ENCODE peak calls at places on chromosomes 12 and 14, in seven cellular contexts. One of them, this sample, is unnamed.
A peak's percentile ranks its signal among the peaks of the same experiment; 100 is the strongest.

GRCh38 chr12:99278899-99279298 is 368.7 kb upstream of the GARIN6 start:
- DNase-seq in adrenal gland: no peak
- DNase-seq in A549: no peak
- DNase-seq in IMR-90: no peak
- DNase-seq in testis: no peak
- DNase-seq in HepG2: no peak
- DNase-seq in HCT116: no peak
- DNase-seq in this sample: no peak

GRCh38 chr12:113149361-113150150 is at the start of gene CFAP73:
- DNase-seq in IMR-90: peak; percentile 75
- DNase-seq in testis: peak; percentile 90
- DNase-seq in HepG2: peak; percentile 76
- DNase-seq in adrenal gland: peak; percentile 35
- DNase-seq in HCT116: peak; percentile 62
- DNase-seq in A549: peak; percentile 80
- DNase-seq in this sample: peak; percentile 80

GRCh38 chr12:57845478-57846284 is 848 bp downstream of the CTDSP2 start:
- DNase-seq in adrenal gland: peak; percentile 86
- DNase-seq in testis: peak; percentile 73
- DNase-seq in HepG2: peak; percentile 90
- DNase-seq in HCT116: no peak
- DNase-seq in IMR-90: no peak
- DNase-seq in A549: peak; percentile 63
- DNase-seq in this sample: peak; percentile 89

GRCh38 chr12:43285248-43285647 is 266.8 kb downstream of the ADAMTS20 start:
- DNase-seq in IMR-90: peak; percentile 98
- DNase-seq in A549: no peak
- DNase-seq in adrenal gland: no peak
- DNase-seq in HepG2: no peak
- DNase-seq in HCT116: no peak
- DNase-seq in testis: no peak
- DNase-seq in this sample: no peak

GRCh38 chr12:1532367-1532752 is 62.0 kb downstream of the FBXL14 start:
- DNase-seq in HCT116: no peak
- DNase-seq in HepG2: no peak
- DNase-seq in testis: no peak
- DNase-seq in A549: no peak
- DNase-seq in adrenal gland: no peak
- DNase-seq in IMR-90: no peak
- DNase-seq in this sample: no peak

GRCh38 chr12:10590976-10591375 is 22.4 kb downstream of the MAGOHB start:
- DNase-seq in adrenal gland: no peak
- DNase-seq in HepG2: no peak
- DNase-seq in A549: no peak
- DNase-seq in testis: no peak
- DNase-seq in HCT116: no peak
- DNase-seq in IMR-90: no peak
- DNase-seq in this sample: no peak

GRCh38 chr14:50061664-50062437 is 54.5 kb downstream of the VCPKMT start:
- DNase-seq in HCT116: no peak
- DNase-seq in adrenal gland: peak; percentile 73
- DNase-seq in testis: peak; percentile 23
- DNase-seq in HepG2: peak; percentile 76
- DNase-seq in A549: no peak
- DNase-seq in IMR-90: peak; percentile 56
- DNase-seq in this sample: no peak

GRCh38 chr12:96862326-96862725 is 44.7 kb upstream of the NEDD1 start:
- DNase-seq in IMR-90: no peak
- DNase-seq in HCT116: no peak
- DNase-seq in testis: no peak
- DNase-seq in A549: no peak
- DNase-seq in adrenal gland: no peak
- DNase-seq in HepG2: no peak
- DNase-seq in this sample: no peak

GRCh38 chr12:70948976-70949336 is 28.4 kb upstream of the PTPRR start:
- DNase-seq in testis: peak; percentile 43
- DNase-seq in adrenal gland: no peak
- DNase-seq in A549: no peak
- DNase-seq in HepG2: no peak
- DNase-seq in HCT116: no peak
- DNase-seq in IMR-90: no peak
- DNase-seq in this sample: no peak

GRCh38 chr14:85102591-85102990 is 427.4 kb upstream of the FLRT2 start:
- DNase-seq in adrenal gland: no peak
- DNase-seq in IMR-90: no peak
- DNase-seq in testis: no peak
- DNase-seq in HepG2: no peak
- DNase-seq in A549: no peak
- DNase-seq in HCT116: no peak
- DNase-seq in this sample: no peak

GRCh38 chr14:91509083-91509877 is 830 bp downstream of the PPP4R3A start:
- DNase-seq in adrenal gland: peak; percentile 63
- DNase-seq in A549: peak; percentile 25
- DNase-seq in testis: peak; percentile 50
- DNase-seq in HepG2: peak; percentile 67
- DNase-seq in IMR-90: no peak
- DNase-seq in HCT116: no peak
- DNase-seq in this sample: peak; percentile 46
- TF ChIP-seq POLR2A in adrenal gland: peak; percentile 68
- TF ChIP-seq POLR2A in A549: no peak
- TF ChIP-seq POLR2A in testis: no peak
- TF ChIP-seq POLR2A in HepG2: peak; percentile 84
- TF ChIP-seq POLR2A in IMR-90: no peak
- TF ChIP-seq POLR2A in HCT116: no peak
- TF ChIP-seq POLR2A in this sample: peak; percentile 66

GRCh38 chr14:100988411-100988900 is 84.9 kb upstream of the RTL1 start:
- DNase-seq in A549: peak; percentile 94
- DNase-seq in HepG2: peak; percentile 50
- DNase-seq in IMR-90: peak; percentile 45
- DNase-seq in adrenal gland: no peak
- DNase-seq in HCT116: peak; percentile 95
- DNase-seq in testis: no peak
- DNase-seq in this sample: no peak
- H3K4me1 ChIP-seq in A549: peaks cover 52% of the 10 kb centered on the region
- H3K4me1 ChIP-seq in HepG2: no peaks in the 10 kb centered on the region
- H3K4me1 ChIP-seq in IMR-90: no peaks in the 10 kb centered on the region
- H3K4me1 ChIP-seq in adrenal gland: no peaks in the 10 kb centered on the region
- H3K4me1 ChIP-seq in HCT116: peaks cover 4% of the 10 kb centered on the region
- H3K4me1 ChIP-seq in testis: no peaks in the 10 kb centered on the region
- H3K4me1 ChIP-seq in this sample: no peaks in the 10 kb centered on the region

GRCh38 chr12:46364300-46364696 is 8.3 kb downstream of the SLC38A2 start:
- DNase-seq in HepG2: no peak
- DNase-seq in IMR-90: no peak
- DNase-seq in adrenal gland: no peak
- DNase-seq in HCT116: no peak
- DNase-seq in A549: no peak
- DNase-seq in testis: no peak
- DNase-seq in this sample: no peak
- H3K4me3 ChIP-seq in HepG2: peak overlapping the region; percentile 84
- H3K4me3 ChIP-seq in IMR-90: no peak overlapping the region
- H3K4me3 ChIP-seq in adrenal gland: peak overlapping the region; percentile 86
- H3K4me3 ChIP-seq in HCT116: no peak overlapping the region
- H3K4me3 ChIP-seq in A549: peak overlapping the region; percentile 3
- H3K4me3 ChIP-seq in testis: no peak overlapping the region
- H3K4me3 ChIP-seq in this sample: no peak overlapping the region

DNA sequence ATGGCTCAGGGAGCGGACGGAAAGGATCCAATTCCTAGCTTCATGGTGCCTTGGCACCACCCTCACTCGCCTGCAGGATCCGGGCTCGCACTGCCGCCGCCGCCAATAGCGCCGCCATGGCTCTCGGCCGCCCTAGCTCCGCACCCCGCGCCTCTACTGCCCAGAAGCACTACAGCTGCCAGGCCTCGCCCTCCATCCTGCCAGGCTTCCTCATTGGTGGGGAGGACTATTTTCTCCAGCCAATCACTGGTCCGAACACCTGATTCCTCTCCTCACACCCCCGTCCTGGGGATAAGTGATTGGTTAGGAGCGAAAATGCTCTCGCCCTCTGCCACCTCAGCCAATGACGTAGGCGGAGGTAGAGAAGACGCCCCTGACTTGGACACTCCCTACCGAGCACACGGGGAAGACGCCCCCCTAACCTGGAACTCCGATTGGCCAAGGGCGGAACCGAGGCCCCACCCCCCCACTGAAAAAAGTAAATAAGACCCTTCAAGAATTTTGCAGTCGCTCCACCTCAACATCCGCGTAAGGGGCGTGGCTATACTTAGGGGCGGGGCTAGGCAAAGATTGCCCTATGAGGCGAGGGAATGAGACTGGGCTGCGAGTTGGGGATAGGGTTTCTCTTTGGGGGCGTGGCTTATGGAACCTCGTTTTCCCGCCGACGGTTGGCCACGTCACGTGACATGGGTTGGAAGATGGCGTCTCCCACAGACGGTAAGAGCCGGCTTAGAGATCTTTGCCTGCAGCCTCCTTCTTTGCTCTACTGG is at the start of the genes ALDH6A1 and LIN52:
- DNase-seq in testis: peak; percentile 100
- DNase-seq in A549: peak; percentile 100
- DNase-seq in HepG2: peak; percentile 100
- DNase-seq in IMR-90: peak; percentile 100
- DNase-seq in adrenal gland: peak; percentile 100
- DNase-seq in HCT116: peak; percentile 100
- DNase-seq in this sample: peak; percentile 100
- TF ChIP-seq POLR2A in testis: peak; percentile 88
- TF ChIP-seq POLR2A in A549: peak; percentile 52
- TF ChIP-seq POLR2A in HepG2: peak; percentile 89
- TF ChIP-seq POLR2A in IMR-90: peak; percentile 57
- TF ChIP-seq POLR2A in adrenal gland: peak; percentile 90
- TF ChIP-seq POLR2A in HCT116: peak; percentile 39
- TF ChIP-seq POLR2A in this sample: peak; percentile 98

GRCh38 chr12:121325922-121326396 is 26.3 kb downstream of the ANAPC5 start:
- DNase-seq in HepG2: no peak
- DNase-seq in testis: no peak
- DNase-seq in HCT116: no peak
- DNase-seq in A549: no peak
- DNase-seq in adrenal gland: no peak
- DNase-seq in IMR-90: no peak
- DNase-seq in this sample: peak; percentile 56

GRCh38 chr12:121318121-121318520 is 21.6 kb upstream of the CAMKK2 start:
- DNase-seq in HCT116: no peak
- DNase-seq in A549: no peak
- DNase-seq in IMR-90: no peak
- DNase-seq in testis: no peak
- DNase-seq in HepG2: no peak
- DNase-seq in adrenal gland: no peak
- DNase-seq in this sample: no peak

GRCh38 chr12:121328620-121329019 is 23.6 kb downstream of the ANAPC5 start:
- DNase-seq in testis: no peak
- DNase-seq in HCT116: no peak
- DNase-seq in IMR-90: no peak
- DNase-seq in HepG2: no peak
- DNase-seq in A549: no peak
- DNase-seq in adrenal gland: no peak
- DNase-seq in this sample: no peak

GRCh38 chr12:121326996-121327674 is 25.1 kb downstream of the ANAPC5 start:
- DNase-seq in adrenal gland: no peak
- DNase-seq in HCT116: no peak
- DNase-seq in HepG2: no peak
- DNase-seq in IMR-90: no peak
- DNase-seq in testis: no peak
- DNase-seq in A549: no peak
- DNase-seq in this sample: peak; percentile 56

DNA sequence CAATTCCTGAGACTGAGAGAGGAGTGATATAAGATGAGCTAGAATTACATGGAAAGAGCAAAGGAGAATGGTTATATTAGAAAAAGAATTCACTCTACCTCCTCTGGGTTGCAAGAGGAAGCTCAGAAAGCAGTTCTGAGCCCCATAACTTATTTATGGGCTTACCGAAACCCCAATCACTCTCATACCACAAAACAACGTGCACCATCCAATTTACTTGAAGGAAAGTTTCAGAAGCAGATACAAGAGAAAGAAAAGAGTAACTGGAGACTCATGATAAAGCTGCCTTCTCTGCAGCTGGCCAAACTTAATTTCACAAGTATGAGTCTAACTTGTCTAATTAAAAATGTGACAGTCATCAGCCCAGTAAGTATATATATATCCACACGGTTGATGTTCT is 27.4 kb upstream of the CAMKK2 start:
- DNase-seq in HCT116: no peak
- DNase-seq in HepG2: no peak
- DNase-seq in A549: no peak
- DNase-seq in IMR-90: no peak
- DNase-seq in adrenal gland: no peak
- DNase-seq in testis: no peak
- DNase-seq in this sample: no peak
- H3K4me1 ChIP-seq in HCT116: no peaks in the 10 kb centered on the region
- H3K4me1 ChIP-seq in HepG2: no peaks in the 10 kb centered on the region
- H3K4me1 ChIP-seq in A549: peaks cover 9% of the 10 kb centered on the region
- H3K4me1 ChIP-seq in IMR-90: no peaks in the 10 kb centered on the region
- H3K4me1 ChIP-seq in adrenal gland: peaks cover 5% of the 10 kb centered on the region
- H3K4me1 ChIP-seq in testis: no peaks in the 10 kb centered on the region
- H3K4me1 ChIP-seq in this sample: peaks cover 28% of the 10 kb centered on the region

GRCh38 chr12:29780084-29780483 is 3.7 kb downstream of the TMTC1 start:
- DNase-seq in A549: no peak
- DNase-seq in HepG2: no peak
- DNase-seq in testis: no peak
- DNase-seq in adrenal gland: no peak
- DNase-seq in IMR-90: no peak
- DNase-seq in HCT116: no peak
- DNase-seq in this sample: no peak
- H3K4me3 ChIP-seq in A549: no peak overlapping the region
- H3K4me3 ChIP-seq in HepG2: no peak overlapping the region
- H3K4me3 ChIP-seq in testis: no peak overlapping the region
- H3K4me3 ChIP-seq in adrenal gland: no peak overlapping the region
- H3K4me3 ChIP-seq in IMR-90: no peak overlapping the region
- H3K4me3 ChIP-seq in HCT116: no peak overlapping the region
- H3K4me3 ChIP-seq in this sample: no peak overlapping the region

DNA sequence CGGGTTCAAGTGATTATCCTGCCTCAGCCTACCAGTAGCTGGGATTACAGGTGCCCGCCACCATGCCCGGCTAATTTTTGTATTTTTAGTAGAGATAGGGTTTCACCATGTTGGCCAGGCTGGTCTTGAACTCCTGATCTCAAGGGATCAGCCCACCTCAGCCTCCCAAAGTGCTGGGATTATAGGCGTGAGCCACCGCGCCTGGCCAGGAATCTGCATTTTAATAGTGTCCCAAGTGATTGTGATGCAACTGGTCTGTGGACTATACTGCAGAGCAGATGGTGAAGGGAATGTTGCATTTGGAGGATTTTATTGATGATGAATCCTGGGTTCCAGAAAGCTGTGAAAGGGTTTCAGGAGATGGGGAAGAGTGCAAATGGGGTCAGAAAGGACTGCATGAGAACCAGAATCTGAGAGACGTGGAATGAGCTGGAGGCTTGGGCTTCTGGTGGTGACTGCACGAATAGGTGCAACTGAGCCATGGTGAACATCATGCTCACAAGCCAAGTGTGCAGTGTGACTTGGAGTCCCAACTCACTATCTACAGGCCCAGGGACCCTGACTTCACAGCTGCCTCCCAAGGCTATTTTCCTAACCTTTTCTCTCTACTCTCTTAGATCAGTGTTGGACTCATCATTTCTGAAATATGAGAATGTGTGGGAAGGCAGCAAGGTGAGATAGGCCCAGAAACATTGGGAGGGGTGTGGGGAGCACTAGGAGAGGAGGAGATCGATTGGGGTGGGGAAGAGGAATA is 4.5 kb downstream of the RPS26 start:
- DNase-seq in HCT116: no peak
- DNase-seq in HepG2: no peak
- DNase-seq in testis: no peak
- DNase-seq in IMR-90: no peak
- DNase-seq in A549: no peak
- DNase-seq in adrenal gland: no peak
- DNase-seq in this sample: no peak
- TF ChIP-seq POLR2A in HCT116: no peak
- TF ChIP-seq POLR2A in HepG2: no peak
- TF ChIP-seq POLR2A in testis: no peak
- TF ChIP-seq POLR2A in IMR-90: no peak
- TF ChIP-seq POLR2A in A549: peak; percentile 10
- TF ChIP-seq POLR2A in adrenal gland: no peak
- TF ChIP-seq POLR2A in this sample: no peak

GRCh38 chr12:50246873-50247612 is 36.3 kb downstream of the LIMA1 start:
- DNase-seq in HCT116: peak; percentile 99
- DNase-seq in IMR-90: peak; percentile 99
- DNase-seq in HepG2: peak; percentile 59
- DNase-seq in adrenal gland: peak; percentile 96
- DNase-seq in A549: peak; percentile 86
- DNase-seq in testis: peak; percentile 47
- DNase-seq in this sample: peak; percentile 89
- H3K4me1 ChIP-seq in HCT116: peaks cover 74% of the 10 kb centered on the region
- H3K4me1 ChIP-seq in IMR-90: peaks cover 21% of the 10 kb centered on the region
- H3K4me1 ChIP-seq in HepG2: peaks cover 66% of the 10 kb centered on the region
- H3K4me1 ChIP-seq in adrenal gland: peaks cover 45% of the 10 kb centered on the region
- H3K4me1 ChIP-seq in A549: peaks cover 58% of the 10 kb centered on the region
- H3K4me1 ChIP-seq in testis: peaks cover 37% of the 10 kb centered on the region
- H3K4me1 ChIP-seq in this sample: peaks cover 25% of the 10 kb centered on the region

This sample was measured in body of pancreas.